ENCODE peak calls at places on chromosomes 16 and 17, in nine cellular contexts. One of them, this sample, is unnamed.

GRCh38 chr16:69443809-69444611 is 19.6 kb downstream of the CYB5B start:
- DNase-seq in COR-L47: no peak
- DNase-seq in CD8-positive, alpha-beta T cell: peak; percentile 61
- DNase-seq in A549: no peak
- DNase-seq in anterior cingulate cortex: no peak
- DNase-seq in G401: no peak
- DNase-seq in foreskin melanocyte: no peak
- DNase-seq in NCI-H1436: no peak
- DNase-seq in activated effector memory CD4-positive, alpha-beta T cell treated with anti-CD3 and anti-CD28 coated beads, Interleukin-2, amount 50 U/mL, for 16 hours: peak; percentile 71
- DNase-seq in this sample: peak; percentile 26

GRCh38 chr16:3214904-3215600 is 19.9 kb downstream of the ZNF200 start:
- DNase-seq in COR-L47: no peak
- DNase-seq in CD8-positive, alpha-beta T cell: peak; percentile 65
- DNase-seq in A549: no peak
- DNase-seq in anterior cingulate cortex: no peak
- DNase-seq in G401: no peak
- DNase-seq in foreskin melanocyte: no peak
- DNase-seq in NCI-H1436: no peak
- DNase-seq in activated effector memory CD4-positive, alpha-beta T cell treated with anti-CD3 and anti-CD28 coated beads, Interleukin-2, amount 50 U/mL, for 16 hours: no peak
- DNase-seq in this sample: peak; percentile 75

GRCh38 chr16:85054948-85055502 is 27.4 kb downstream of the KIAA0513 start:
- DNase-seq in COR-L47: no peak
- DNase-seq in CD8-positive, alpha-beta T cell: no peak
- DNase-seq in A549: no peak
- DNase-seq in anterior cingulate cortex: no peak
- DNase-seq in G401: no peak
- DNase-seq in foreskin melanocyte: no peak
- DNase-seq in NCI-H1436: no peak
- DNase-seq in activated effector memory CD4-positive, alpha-beta T cell treated with anti-CD3 and anti-CD28 coated beads, Interleukin-2, amount 50 U/mL, for 16 hours: no peak
- DNase-seq in this sample: no peak

GRCh38 chr17:731943-732787 is at the start of gene TLCD3A:
- DNase-seq in COR-L47: peak; percentile 29
- DNase-seq in CD8-positive, alpha-beta T cell: peak; percentile 64
- DNase-seq in A549: peak; percentile 82
- DNase-seq in anterior cingulate cortex: peak; percentile 40
- DNase-seq in G401: peak; percentile 51
- DNase-seq in foreskin melanocyte: peak; percentile 15
- DNase-seq in NCI-H1436: peak; percentile 60
- DNase-seq in activated effector memory CD4-positive, alpha-beta T cell treated with anti-CD3 and anti-CD28 coated beads, Interleukin-2, amount 50 U/mL, for 16 hours: peak; percentile 84
- DNase-seq in this sample: peak; percentile 32

GRCh38 chr16:86108062-86108461 is 209.1 kb downstream of the IRF8 start:
- DNase-seq in COR-L47: no peak
- DNase-seq in CD8-positive, alpha-beta T cell: no peak
- DNase-seq in A549: no peak
- DNase-seq in anterior cingulate cortex: no peak
- DNase-seq in G401: no peak
- DNase-seq in foreskin melanocyte: no peak
- DNase-seq in NCI-H1436: no peak
- DNase-seq in activated effector memory CD4-positive, alpha-beta T cell treated with anti-CD3 and anti-CD28 coated beads, Interleukin-2, amount 50 U/mL, for 16 hours: no peak
- DNase-seq in this sample: no peak

GRCh38 chr17:76492250-76492988 is 8.8 kb downstream of the RHBDF2 start:
- DNase-seq in COR-L47: no peak
- DNase-seq in CD8-positive, alpha-beta T cell: no peak
- DNase-seq in A549: no peak
- DNase-seq in anterior cingulate cortex: no peak
- DNase-seq in G401: no peak
- DNase-seq in foreskin melanocyte: no peak
- DNase-seq in NCI-H1436: peak; percentile 10
- DNase-seq in activated effector memory CD4-positive, alpha-beta T cell treated with anti-CD3 and anti-CD28 coated beads, Interleukin-2, amount 50 U/mL, for 16 hours: no peak
- DNase-seq in this sample: no peak

GRCh38 chr17:80106176-80106575 is 4.8 kb downstream of the GAA start:
- DNase-seq in COR-L47: no peak
- DNase-seq in CD8-positive, alpha-beta T cell: no peak
- DNase-seq in A549: no peak
- DNase-seq in anterior cingulate cortex: no peak
- DNase-seq in G401: no peak
- DNase-seq in foreskin melanocyte: no peak
- DNase-seq in NCI-H1436: no peak
- DNase-seq in activated effector memory CD4-positive, alpha-beta T cell treated with anti-CD3 and anti-CD28 coated beads, Interleukin-2, amount 50 U/mL, for 16 hours: peak; percentile 50
- DNase-seq in this sample: no peak

GRCh38 chr17:29514792-29515191 is 52.0 kb downstream of the ABHD15 start:
- DNase-seq in COR-L47: no peak
- DNase-seq in CD8-positive, alpha-beta T cell: no peak
- DNase-seq in A549: no peak
- DNase-seq in anterior cingulate cortex: no peak
- DNase-seq in G401: no peak
- DNase-seq in foreskin melanocyte: no peak
- DNase-seq in NCI-H1436: no peak
- DNase-seq in activated effector memory CD4-positive, alpha-beta T cell treated with anti-CD3 and anti-CD28 coated beads, Interleukin-2, amount 50 U/mL, for 16 hours: no peak
- DNase-seq in this sample: no peak

GRCh38 chr17:60887607-60888028 is 210.0 kb downstream of the BCAS3 start:
- DNase-seq in COR-L47: no peak
- DNase-seq in CD8-positive, alpha-beta T cell: no peak
- DNase-seq in A549: no peak
- DNase-seq in anterior cingulate cortex: no peak
- DNase-seq in G401: no peak
- DNase-seq in foreskin melanocyte: no peak
- DNase-seq in NCI-H1436: no peak
- DNase-seq in activated effector memory CD4-positive, alpha-beta T cell treated with anti-CD3 and anti-CD28 coated beads, Interleukin-2, amount 50 U/mL, for 16 hours: no peak
- DNase-seq in this sample: no peak

GRCh38 chr16:4415538-4416199 is 727 bp downstream of the CORO7 start:
- DNase-seq in COR-L47: no peak
- DNase-seq in CD8-positive, alpha-beta T cell: peak; percentile 76
- DNase-seq in A549: peak; percentile 54
- DNase-seq in anterior cingulate cortex: peak; percentile 38
- DNase-seq in G401: peak; percentile 46
- DNase-seq in foreskin melanocyte: peak; percentile 23
- DNase-seq in NCI-H1436: peak; percentile 4
- DNase-seq in activated effector memory CD4-positive, alpha-beta T cell treated with anti-CD3 and anti-CD28 coated beads, Interleukin-2, amount 50 U/mL, for 16 hours: peak; percentile 86
- DNase-seq in this sample: peak; percentile 79

GRCh38 chr17:7019406-7019805 is 3.4 kb upstream of the BCL6B start:
- DNase-seq in COR-L47: no peak
- DNase-seq in CD8-positive, alpha-beta T cell: no peak
- DNase-seq in A549: no peak
- DNase-seq in anterior cingulate cortex: no peak
- DNase-seq in G401: peak; percentile 16
- DNase-seq in foreskin melanocyte: no peak
- DNase-seq in NCI-H1436: no peak
- DNase-seq in activated effector memory CD4-positive, alpha-beta T cell treated with anti-CD3 and anti-CD28 coated beads, Interleukin-2, amount 50 U/mL, for 16 hours: no peak
- DNase-seq in this sample: no peak

GRCh38 chr17:69608808-69609494 is 194.5 kb downstream of the MAP2K6 start:
- DNase-seq in COR-L47: no peak
- DNase-seq in CD8-positive, alpha-beta T cell: no peak
- DNase-seq in A549: no peak
- DNase-seq in anterior cingulate cortex: no peak
- DNase-seq in G401: no peak
- DNase-seq in foreskin melanocyte: peak; percentile 84
- DNase-seq in NCI-H1436: no peak
- DNase-seq in activated effector memory CD4-positive, alpha-beta T cell treated with anti-CD3 and anti-CD28 coated beads, Interleukin-2, amount 50 U/mL, for 16 hours: no peak
- DNase-seq in this sample: no peak

GRCh38 chr17:36131931-36132330 is 28.3 kb downstream of the CCL4 start:
- DNase-seq in COR-L47: no peak
- DNase-seq in CD8-positive, alpha-beta T cell: no peak
- DNase-seq in A549: no peak
- DNase-seq in anterior cingulate cortex: no peak
- DNase-seq in G401: no peak
- DNase-seq in foreskin melanocyte: no peak
- DNase-seq in NCI-H1436: no peak
- DNase-seq in activated effector memory CD4-positive, alpha-beta T cell treated with anti-CD3 and anti-CD28 coated beads, Interleukin-2, amount 50 U/mL, for 16 hours: no peak
- DNase-seq in this sample: no peak

GRCh38 chr16:49866533-49867155 is 10.7 kb upstream of the ZNF423 start:
- DNase-seq in COR-L47: no peak
- DNase-seq in CD8-positive, alpha-beta T cell: no peak
- DNase-seq in A549: no peak
- DNase-seq in anterior cingulate cortex: no peak
- DNase-seq in G401: no peak
- DNase-seq in foreskin melanocyte: no peak
- DNase-seq in NCI-H1436: no peak
- DNase-seq in activated effector memory CD4-positive, alpha-beta T cell treated with anti-CD3 and anti-CD28 coated beads, Interleukin-2, amount 50 U/mL, for 16 hours: no peak
- DNase-seq in this sample: no peak

GRCh38 chr16:49749816-49750215 is 106.1 kb downstream of the ZNF423 start:
- DNase-seq in COR-L47: no peak
- DNase-seq in CD8-positive, alpha-beta T cell: no peak
- DNase-seq in A549: no peak
- DNase-seq in anterior cingulate cortex: no peak
- DNase-seq in G401: no peak
- DNase-seq in foreskin melanocyte: no peak
- DNase-seq in NCI-H1436: no peak
- DNase-seq in activated effector memory CD4-positive, alpha-beta T cell treated with anti-CD3 and anti-CD28 coated beads, Interleukin-2, amount 50 U/mL, for 16 hours: no peak
- DNase-seq in this sample: no peak

GRCh38 chr16:79066621-79067020 is 533.9 kb downstream of the MAF start:
- DNase-seq in COR-L47: peak; percentile 16
- DNase-seq in CD8-positive, alpha-beta T cell: no peak
- DNase-seq in A549: no peak
- DNase-seq in anterior cingulate cortex: no peak
- DNase-seq in G401: peak; percentile 78
- DNase-seq in foreskin melanocyte: no peak
- DNase-seq in NCI-H1436: peak; percentile 95
- DNase-seq in activated effector memory CD4-positive, alpha-beta T cell treated with anti-CD3 and anti-CD28 coated beads, Interleukin-2, amount 50 U/mL, for 16 hours: no peak
- DNase-seq in this sample: no peak

GRCh38 chr17:16486373-16487250 is 5.4 kb downstream of the LRRC75A start:
- DNase-seq in COR-L47: peak; percentile 95
- DNase-seq in CD8-positive, alpha-beta T cell: no peak
- DNase-seq in A549: no peak
- DNase-seq in anterior cingulate cortex: peak; percentile 62
- DNase-seq in G401: peak; percentile 98
- DNase-seq in foreskin melanocyte: peak; percentile 80
- DNase-seq in NCI-H1436: peak; percentile 80
- DNase-seq in activated effector memory CD4-positive, alpha-beta T cell treated with anti-CD3 and anti-CD28 coated beads, Interleukin-2, amount 50 U/mL, for 16 hours: no peak
- DNase-seq in this sample: no peak

GRCh38 chr17:43679401-43679800 is 17.7 kb upstream of the MEOX1 start:
- DNase-seq in COR-L47: no peak
- DNase-seq in CD8-positive, alpha-beta T cell: no peak
- DNase-seq in A549: no peak
- DNase-seq in anterior cingulate cortex: no peak
- DNase-seq in G401: no peak
- DNase-seq in foreskin melanocyte: no peak
- DNase-seq in NCI-H1436: no peak
- DNase-seq in activated effector memory CD4-positive, alpha-beta T cell treated with anti-CD3 and anti-CD28 coated beads, Interleukin-2, amount 50 U/mL, for 16 hours: no peak
- DNase-seq in this sample: no peak

GRCh38 chr17:19248923-19249574 is 11.9 kb downstream of the EPN2 start:
- DNase-seq in COR-L47: no peak
- DNase-seq in CD8-positive, alpha-beta T cell: no peak
- DNase-seq in A549: no peak
- DNase-seq in anterior cingulate cortex: no peak
- DNase-seq in G401: peak; percentile 71
- DNase-seq in foreskin melanocyte: no peak
- DNase-seq in NCI-H1436: no peak
- DNase-seq in activated effector memory CD4-positive, alpha-beta T cell treated with anti-CD3 and anti-CD28 coated beads, Interleukin-2, amount 50 U/mL, for 16 hours: peak; percentile 43
- DNase-seq in this sample: no peak

GRCh38 chr16:569445-570254 is at the start of gene PIGQ:
- DNase-seq in COR-L47: peak; percentile 44
- DNase-seq in CD8-positive, alpha-beta T cell: peak; percentile 81
- DNase-seq in A549: peak; percentile 81
- DNase-seq in anterior cingulate cortex: peak; percentile 60
- DNase-seq in G401: no peak
- DNase-seq in foreskin melanocyte: peak; percentile 45
- DNase-seq in NCI-H1436: peak; percentile 22
- DNase-seq in activated effector memory CD4-positive, alpha-beta T cell treated with anti-CD3 and anti-CD28 coated beads, Interleukin-2, amount 50 U/mL, for 16 hours: peak; percentile 89
- DNase-seq in this sample: peak; percentile 63

GRCh38 chr16:26598989-26599785 is 467.5 kb upstream of the C16orf82 start:
- DNase-seq in COR-L47: no peak
- DNase-seq in CD8-positive, alpha-beta T cell: no peak
- DNase-seq in A549: no peak
- DNase-seq in anterior cingulate cortex: no peak
- DNase-seq in G401: no peak
- DNase-seq in foreskin melanocyte: no peak
- DNase-seq in NCI-H1436: no peak
- DNase-seq in activated effector memory CD4-positive, alpha-beta T cell treated with anti-CD3 and anti-CD28 coated beads, Interleukin-2, amount 50 U/mL, for 16 hours: no peak
- DNase-seq in this sample: no peak

GRCh38 chr17:37742114-37742761 is 2.6 kb downstream of the HNF1B start:
- DNase-seq in COR-L47: no peak
- DNase-seq in CD8-positive, alpha-beta T cell: no peak
- DNase-seq in A549: peak; percentile 48
- DNase-seq in anterior cingulate cortex: no peak
- DNase-seq in G401: no peak
- DNase-seq in foreskin melanocyte: no peak
- DNase-seq in NCI-H1436: no peak
- DNase-seq in activated effector memory CD4-positive, alpha-beta T cell treated with anti-CD3 and anti-CD28 coated beads, Interleukin-2, amount 50 U/mL, for 16 hours: peak; percentile 60
- DNase-seq in this sample: no peak

GRCh38 chr17:29238133-29238850 is 8.4 kb upstream of the CRYBA1 start:
- DNase-seq in COR-L47: no peak
- DNase-seq in CD8-positive, alpha-beta T cell: no peak
- DNase-seq in A549: no peak
- DNase-seq in anterior cingulate cortex: no peak
- DNase-seq in G401: no peak
- DNase-seq in foreskin melanocyte: no peak
- DNase-seq in NCI-H1436: no peak
- DNase-seq in activated effector memory CD4-positive, alpha-beta T cell treated with anti-CD3 and anti-CD28 coated beads, Interleukin-2, amount 50 U/mL, for 16 hours: no peak
- DNase-seq in this sample: no peak

GRCh38 chr17:50265690-50266306 is 8.5 kb upstream of the TMEM92 start:
- DNase-seq in COR-L47: no peak
- DNase-seq in CD8-positive, alpha-beta T cell: no peak
- DNase-seq in A549: no peak
- DNase-seq in anterior cingulate cortex: no peak
- DNase-seq in G401: no peak
- DNase-seq in foreskin melanocyte: no peak
- DNase-seq in NCI-H1436: no peak
- DNase-seq in activated effector memory CD4-positive, alpha-beta T cell treated with anti-CD3 and anti-CD28 coated beads, Interleukin-2, amount 50 U/mL, for 16 hours: peak; percentile 37
- DNase-seq in this sample: no peak

GRCh38 chr17:81451823-81452222 is 56.6 kb downstream of the BAHCC1 start:
- DNase-seq in COR-L47: no peak
- DNase-seq in CD8-positive, alpha-beta T cell: no peak
- DNase-seq in A549: no peak
- DNase-seq in anterior cingulate cortex: no peak
- DNase-seq in G401: no peak
- DNase-seq in foreskin melanocyte: no peak
- DNase-seq in NCI-H1436: no peak
- DNase-seq in activated effector memory CD4-positive, alpha-beta T cell treated with anti-CD3 and anti-CD28 coated beads, Interleukin-2, amount 50 U/mL, for 16 hours: no peak
- DNase-seq in this sample: no peak

GRCh38 chr17:76243826-76244679 is 3.8 kb upstream of the RNF157 start:
- DNase-seq in COR-L47: no peak
- DNase-seq in CD8-positive, alpha-beta T cell: peak; percentile 47
- DNase-seq in A549: no peak
- DNase-seq in anterior cingulate cortex: no peak
- DNase-seq in G401: no peak
- DNase-seq in foreskin melanocyte: no peak
- DNase-seq in NCI-H1436: no peak
- DNase-seq in activated effector memory CD4-positive, alpha-beta T cell treated with anti-CD3 and anti-CD28 coated beads, Interleukin-2, amount 50 U/mL, for 16 hours: peak; percentile 31
- DNase-seq in this sample: no peak

GRCh38 chr17:40121191-40121885 is 433 bp upstream of the MSL1 start:
- DNase-seq in COR-L47: peak; percentile 26
- DNase-seq in CD8-positive, alpha-beta T cell: no peak
- DNase-seq in A549: peak; percentile 71
- DNase-seq in anterior cingulate cortex: peak; percentile 65
- DNase-seq in G401: peak; percentile 50
- DNase-seq in foreskin melanocyte: peak; percentile 90
- DNase-seq in NCI-H1436: peak; percentile 62
- DNase-seq in activated effector memory CD4-positive, alpha-beta T cell treated with anti-CD3 and anti-CD28 coated beads, Interleukin-2, amount 50 U/mL, for 16 hours: peak; percentile 76
- DNase-seq in this sample: no peak

GRCh38 chr17:46178550-46179198 is 14.6 kb downstream of the KANSL1 start:
- DNase-seq in COR-L47: no peak
- DNase-seq in CD8-positive, alpha-beta T cell: no peak
- DNase-seq in A549: no peak
- DNase-seq in anterior cingulate cortex: no peak
- DNase-seq in G401: no peak
- DNase-seq in foreskin melanocyte: no peak
- DNase-seq in NCI-H1436: no peak
- DNase-seq in activated effector memory CD4-positive, alpha-beta T cell treated with anti-CD3 and anti-CD28 coated beads, Interleukin-2, amount 50 U/mL, for 16 hours: no peak
- DNase-seq in this sample: no peak

GRCh38 chr17:72931163-72931562 is 161.3 kb downstream of the SLC39A11 start:
- DNase-seq in COR-L47: no peak
- DNase-seq in CD8-positive, alpha-beta T cell: no peak
- DNase-seq in A549: no peak
- DNase-seq in anterior cingulate cortex: no peak
- DNase-seq in G401: peak; percentile 79
- DNase-seq in foreskin melanocyte: no peak
- DNase-seq in NCI-H1436: no peak
- DNase-seq in activated effector memory CD4-positive, alpha-beta T cell treated with anti-CD3 and anti-CD28 coated beads, Interleukin-2, amount 50 U/mL, for 16 hours: no peak
- DNase-seq in this sample: no peak